ENCODE peak calls at places on chromosome 16, in nine cellular contexts. Q is A549, B is cardiac muscle cell, J is OCI-LY7, D is IMR-90, T is ovary, Z is suprapubic skin, H is fibroblast of pulmonary artery, I is Calu3. O is an unnamed sample.

GRCh38 chr16:28522792-28523191 is 16.0 kb downstream of the NUPR1 start:
- DNase-seq in Z (no peak), H (no peak), I (no peak), Q (no peak), J (no peak), D (no peak), B (no peak), T (no peak), O (no peak)

GRCh38 chr16:84765606-84766580 is 53.9 kb upstream of the CRISPLD2 start:
- DNase-seq in I (no peak), Z (no peak), D (no peak), Q (no peak), J (no peak), T (no peak), B (no peak), H (no peak), O (no peak)

GRCh38 chr16:54522596-54522995 is 236.0 kb upstream of the IRX3 start:
- DNase-seq in B (no peak), T (no peak), D (no peak), J (no peak), Z (no peak), Q (no peak), I (no peak), H (no peak), O (no peak)

GRCh38 chr16:70664325-70665112 is 18.2 kb downstream of the IL34 start:
- DNase-seq in B (no peak), Z (peak), Q (no peak), T (peak), H (no peak), D (no peak), I (no peak), J (no peak), O (no peak)

GRCh38 chr16:4489030-4489429 is 12.8 kb downstream of the HMOX2 start:
- DNase-seq in H (peak), I (no peak), J (no peak), D (peak), Z (no peak), T (no peak), B (no peak), Q (no peak), O (no peak)

GRCh38 chr16:50210266-50211038 is 55.9 kb upstream of the ADCY7 start:
- DNase-seq in D (peak), Q (peak), I (peak), Z (no peak), B (peak), J (peak), H (peak), T (peak), O (peak)

GRCh38 chr16:30356401-30357084 is 1.4 kb upstream of the CD2BP2 start:
- DNase-seq in D (no peak), T (no peak), I (no peak), B (no peak), H (no peak), Z (no peak), J (peak), Q (no peak), O (peak)

GRCh38 chr16:66263973-66264310 is 102.5 kb upstream of the CDH5 start:
- DNase-seq in B (no peak), I (no peak), J (no peak), Q (no peak), Z (peak), H (no peak), T (no peak), D (no peak), O (no peak)

GRCh38 chr16:30985401-30986128 is 558 bp downstream of the HSD3B7 start:
- DNase-seq in H (no peak), T (peak), Q (peak), I (peak), D (no peak), B (peak), Z (no peak), J (no peak), O (no peak)

GRCh38 chr16:72400257-72401078 is 228.5 kb upstream of the PMFBP1 start:
- DNase-seq in J (peak), I (peak), Q (peak), H (peak), T (no peak), D (peak), Z (no peak), B (peak), O (no peak)

GRCh38 chr16:70679653-70680494 is 6.0 kb downstream of the MTSS2 start:
- DNase-seq in Q (no peak), J (no peak), H (no peak), I (no peak), D (no peak), B (peak), T (peak), Z (no peak), O (peak)

GRCh38 chr16:28990375-28991040 is 5.7 kb downstream of the LAT start:
- DNase-seq in I (no peak), Z (no peak), H (no peak), B (no peak), T (no peak), Q (no peak), J (no peak), D (no peak), O (no peak)

GRCh38 chr16:55559233-55559632 is 7.3 kb upstream of the CAPNS2 start:
- DNase-seq in B (no peak), T (no peak), I (no peak), J (no peak), Z (no peak), D (peak), H (peak), Q (no peak), O (no peak)

GRCh38 chr16:87129771-87130170 is 187.4 kb downstream of the C16orf95 start:
- DNase-seq in Q (no peak), D (peak), Z (no peak), H (peak), J (no peak), T (no peak), B (no peak), I (peak), O (no peak)

GRCh38 chr16:47016700-47017133 is 43.2 kb upstream of the DNAJA2 start:
- DNase-seq in I (no peak), Q (no peak), H (peak), B (no peak), Z (no peak), J (no peak), T (no peak), D (no peak), O (no peak)

GRCh38 chr16:9657659-9658058 is 524.6 kb downstream of the GRIN2A start:
- DNase-seq in J (no peak), H (no peak), B (no peak), Z (no peak), Q (no peak), I (no peak), T (no peak), D (no peak), O (no peak)

GRCh38 chr16:52545544-52546262 is 1.2 kb downstream of the TOX3 start:
- DNase-seq in Q (no peak), J (no peak), D (no peak), B (peak), Z (no peak), H (no peak), T (no peak), I (no peak), O (no peak)

GRCh38 chr16:10447289-10447688 is 61.4 kb downstream of the ATF7IP2 start:
- DNase-seq in J (no peak), Z (no peak), T (no peak), D (no peak), Q (no peak), B (no peak), I (no peak), H (no peak), O (no peak)

GRCh38 chr16:566475-567361 is at the start of gene NHLRC4:
- DNase-seq in B (peak), I (no peak), J (peak), T (peak), H (peak), Q (no peak), D (peak), Z (no peak), O (no peak)

GRCh38 chr16:19879241-19879792 is 5.3 kb downstream of the GPRC5B start:
- DNase-seq in I (peak), T (no peak), B (peak), H (peak), J (no peak), D (peak), Z (no peak), Q (peak), O (no peak)

GRCh38 chr16:73459586-73459985 is 411.7 kb upstream of the ZFHX3 start:
- DNase-seq in Z (no peak), I (no peak), H (no peak), T (no peak), D (no peak), J (no peak), B (no peak), Q (no peak), O (no peak)

GRCh38 chr16:82633964-82634600 is 7.3 kb downstream of the CDH13 start:
- DNase-seq in I (no peak), Z (no peak), B (no peak), D (peak), Q (no peak), J (no peak), T (no peak), H (peak), O (no peak)

GRCh38 chr16:5490499-5490898 is 392.9 kb upstream of the EEF2KMT start:
- DNase-seq in Z (no peak), Q (peak), T (no peak), H (no peak), B (peak), D (no peak), J (peak), I (peak), O (no peak)

GRCh38 chr16:84943620-84944019 is 67.7 kb downstream of the ZDHHC7 start:
- DNase-seq in D (no peak), Z (no peak), H (no peak), T (no peak), I (no peak), B (no peak), J (no peak), Q (no peak), O (no peak)

GRCh38 chr16:88070989-88071625 is 119.9 kb downstream of the BANP start:
- DNase-seq in B (no peak), H (no peak), I (no peak), D (no peak), Q (no peak), T (no peak), Z (no peak), J (no peak), O (no peak)

GRCh38 chr16:67967956-67968439 is 439 bp downstream of the SLC12A4 start:
- DNase-seq in Q (no peak), T (peak), Z (no peak), H (peak), I (peak), D (peak), B (no peak), J (peak), O (no peak)

GRCh38 chr16:56910654-56911539 is 21.0 kb upstream of the HERPUD1 start:
- DNase-seq in H (peak), D (peak), Z (no peak), T (no peak), I (no peak), Q (no peak), B (no peak), J (peak), O (peak)

GRCh38 chr16:88650749-88651275 is at the start of gene CYBA:
- DNase-seq in Z (no peak), Q (peak), H (peak), B (peak), D (peak), J (peak), T (peak), I (peak), O (peak)

GRCh38 chr16:56343661-56344517 is 81.5 kb downstream of the AMFR start:
- DNase-seq in J (no peak), D (no peak), H (no peak), I (no peak), B (no peak), Q (peak), T (no peak), Z (no peak), O (peak)

GRCh38 chr16:57949013-57949412 is 21.9 kb downstream of the CNGB1 start:
- DNase-seq in B (no peak), Q (no peak), T (no peak), J (no peak), D (no peak), I (no peak), H (no peak), Z (no peak), O (no peak)

GRCh38 chr16:67029249-67030096 is 524 bp downstream of the CBFB start:
- DNase-seq in H (peak), Z (peak), I (peak), J (peak), B (peak), T (peak), Q (peak), D (peak), O (peak)

GRCh38 chr16:8959921-8960787 is 3.6 kb downstream of the USP7 start:
- DNase-seq in Q (no peak), T (no peak), D (peak), Z (no peak), B (peak), H (no peak), J (peak), I (no peak), O (no peak)

GRCh38 chr16:89569506-89570341 is 5.8 kb upstream of the CPNE7 start:
- DNase-seq in T (no peak), D (no peak), B (no peak), Q (no peak), I (no peak), H (no peak), Z (no peak), J (no peak), O (no peak)

GRCh38 chr16:52399116-52399515 is 147.8 kb downstream of the TOX3 start:
- DNase-seq in Q (no peak), H (no peak), J (no peak), B (no peak), I (no peak), D (no peak), Z (no peak), T (no peak), O (no peak)

GRCh38 chr16:1310832-1311200 is 1.4 kb downstream of the UBE2I start:
- DNase-seq in I (no peak), B (no peak), J (peak), D (no peak), H (no peak), Z (no peak), Q (no peak), T (no peak), O (no peak)

GRCh38 chr16:82094942-82095540 is 60.0 kb downstream of the HSD17B2 start:
- DNase-seq in D (no peak), Q (no peak), T (no peak), I (no peak), Z (no peak), J (no peak), B (no peak), H (no peak), O (no peak)

GRCh38 chr16:77611386-77611785 is 110.9 kb upstream of the NUDT7 start:
- DNase-seq in B (no peak), I (no peak), H (no peak), Z (no peak), Q (no peak), T (no peak), D (no peak), J (no peak), O (no peak)

GRCh38 chr16:69143116-69143515 is 10.7 kb downstream of the UTP4 start:
- DNase-seq in H (peak), J (no peak), T (no peak), B (no peak), Q (peak), Z (no peak), D (no peak), I (no peak), O (no peak)
- TF ChIP-seq CTCF in H (no peak), J (no peak), T (no peak), B (no peak), Q (no peak), Z (no peak), D (no peak), I (no peak), O (no peak)

GRCh38 chr16:22977294-22977697 is 163.3 kb downstream of the HS3ST2 start:
- DNase-seq in J (peak), B (peak), I (peak), Z (no peak), H (no peak), T (no peak), D (no peak), Q (peak), O (no peak)
- TF ChIP-seq CTCF in J (peak), B (no peak), I (peak), Z (no peak), H (peak), T (no peak), D (peak), Q (peak), O (peak)

DNA sequence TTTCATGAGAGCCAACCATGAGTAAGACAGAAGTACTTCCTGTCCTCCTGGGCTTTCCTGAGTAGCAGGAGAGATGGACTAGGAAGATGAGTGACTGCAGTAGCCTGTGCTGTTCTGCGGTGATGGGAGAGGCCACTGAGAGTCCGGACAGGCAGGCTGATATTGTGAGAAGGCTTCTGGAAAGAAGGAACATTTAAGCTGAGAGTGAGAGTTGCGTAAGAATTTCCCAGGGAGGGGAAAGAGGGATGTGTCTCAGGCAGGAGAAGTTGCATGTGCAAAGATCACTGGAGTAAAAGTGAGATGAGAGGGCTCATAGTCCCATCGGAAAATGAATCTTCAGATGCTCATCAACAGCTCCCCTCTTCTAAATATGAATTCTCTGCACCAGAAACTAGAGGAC is 258.3 kb downstream of the RBFOX1 start:
- DNase-seq in Z (no peak), J (no peak), D (no peak), B (no peak), H (no peak), T (no peak), Q (no peak), I (no peak), O (no peak)
- TF ChIP-seq CTCF in Z (no peak), J (no peak), D (no peak), B (no peak), H (no peak), T (no peak), Q (no peak), I (no peak), O (no peak)

GRCh38 chr16:15846510-15846909 is 10.3 kb downstream of the MYH11 start:
- DNase-seq in D (no peak), Q (no peak), J (no peak), T (no peak), H (no peak), B (no peak), Z (no peak), I (no peak), O (no peak)

GRCh38 chr16:15853021-15853420 is 3.8 kb downstream of the MYH11 start:
- DNase-seq in I (no peak), B (no peak), Q (no peak), J (no peak), D (no peak), T (no peak), H (no peak), Z (no peak), O (no peak)

GRCh38 chr16:15843635-15844279 is 13.1 kb downstream of the MYH11 start:
- DNase-seq in Z (no peak), J (no peak), Q (no peak), H (no peak), B (no peak), T (no peak), D (peak), I (no peak), O (no peak)

GRCh38 chr16:15849209-15849981 is 7.4 kb downstream of the MYH11 start:
- DNase-seq in B (no peak), I (no peak), D (no peak), H (no peak), T (no peak), Z (peak), Q (no peak), J (no peak), O (no peak)

DNA sequence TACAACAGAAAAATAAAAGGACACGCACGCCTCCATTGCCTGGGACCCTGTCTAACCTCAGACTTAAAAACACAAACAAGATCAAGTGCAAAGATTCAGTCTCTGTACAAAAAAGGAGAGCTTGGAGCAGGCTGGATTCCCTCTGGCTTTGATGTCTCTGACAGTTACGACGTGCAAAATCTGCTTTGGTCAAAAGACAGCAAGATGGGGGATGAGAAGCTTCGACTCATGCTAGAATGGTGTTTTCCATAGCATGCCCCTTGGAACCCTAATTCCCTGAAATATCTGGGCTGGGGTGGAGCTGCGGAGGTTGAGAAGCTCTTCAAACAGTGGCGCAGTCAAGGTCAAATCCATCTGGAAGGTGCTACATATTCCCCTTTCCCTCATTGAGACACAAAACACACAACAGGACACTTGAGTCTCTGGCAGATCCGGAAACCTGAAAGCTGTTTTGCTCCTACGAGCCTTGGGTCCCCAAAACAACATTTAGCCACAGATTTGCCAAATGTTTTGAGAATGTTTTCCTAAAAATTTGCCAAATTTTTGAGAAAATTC is 9.1 kb downstream of the MYH11 start:
- DNase-seq in J (no peak), T (no peak), D (no peak), I (no peak), Q (no peak), H (no peak), Z (no peak), B (no peak), O (no peak)
- TF ChIP-seq CTCF in J (no peak), T (no peak), D (no peak), I (no peak), Q (no peak), H (no peak), Z (no peak), B (no peak), O (no peak)

GRCh38 chr16:11871193-11871592 is 19.9 kb upstream of the RSL1D1 start:
- DNase-seq in H (peak), Q (peak), Z (no peak), J (no peak), I (no peak), B (peak), D (peak), T (no peak), O (no peak)
- TF ChIP-seq CTCF in H (peak), Q (peak), Z (no peak), J (peak), I (no peak), B (peak), D (peak), T (no peak), O (no peak)

GRCh38 chr16:14609716-14610115 is 20.3 kb downstream of the PARN start:
- DNase-seq in B (no peak), J (peak), H (no peak), I (no peak), D (no peak), Z (no peak), T (no peak), Q (no peak), O (no peak)

GRCh38 chr16:14608111-14608566 is 21.9 kb downstream of the PARN start:
- DNase-seq in D (no peak), J (peak), I (no peak), H (no peak), B (no peak), T (no peak), Z (no peak), Q (no peak), O (no peak)

GRCh38 chr16:14608604-14609003 is 21.5 kb downstream of the PARN start:
- DNase-seq in H (no peak), I (no peak), T (no peak), J (peak), D (no peak), B (no peak), Z (no peak), Q (no peak), O (no peak)

GRCh38 chr16:14613991-14614390 is 16.1 kb downstream of the PARN start:
- DNase-seq in I (no peak), T (no peak), J (no peak), B (no peak), Z (no peak), Q (no peak), D (no peak), H (no peak), O (no peak)

DNA sequence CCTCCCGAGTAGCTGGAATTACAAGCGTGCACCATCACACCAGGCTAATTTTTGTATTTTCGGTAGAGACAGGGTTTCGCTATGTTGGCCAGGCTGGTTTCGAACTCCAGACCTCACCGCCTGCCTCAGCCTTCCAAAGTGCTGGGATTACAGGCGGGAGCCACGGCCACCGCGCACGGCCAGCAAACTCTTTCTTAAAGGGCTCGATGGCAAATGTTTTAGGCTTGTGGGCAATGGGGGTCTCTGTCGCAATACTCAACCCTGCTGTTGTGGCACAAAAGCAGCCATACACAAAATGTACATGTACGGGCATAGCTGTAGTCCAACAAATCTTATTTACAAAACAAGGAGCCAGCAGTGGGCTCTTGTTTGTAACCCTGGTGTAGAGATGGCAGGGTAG is 18.4 kb downstream of the PARN start:
- DNase-seq in Z (no peak), Q (no peak), D (no peak), T (no peak), J (no peak), B (no peak), I (no peak), H (no peak), O (no peak)
- TF ChIP-seq CTCF in Z (no peak), Q (no peak), D (no peak), T (no peak), J (no peak), B (no peak), I (no peak), H (no peak), O (no peak)